ENCODE peak calls at places on chromosomes 16 and 17, in nine cellular contexts. W is effector memory CD4-positive, alpha-beta T cell; P is GM23338; C is esophagus muscularis mucosa; L is breast epithelium; E is sigmoid colon; G is heart right ventricle; Z is colonic mucosa; D is Caco-2. F is an unnamed sample. For H3K36me3 and H3K4me1, the result is how much of the 10 kb centered on the place peaks cover.

GRCh38 chr16:78235168-78235800 is 135.8 kb downstream of the WWOX start:
- DNase-seq in D (peak), Z (peak), P (peak), W (peak), C (peak), E (peak), L (peak), G (peak), F (peak)

GRCh38 chr16:72036098-72036497 is 18.2 kb upstream of the HP start:
- DNase-seq in G (no peak), Z (no peak), W (no peak), C (no peak), L (no peak), P (peak), E (no peak), D (no peak), F (no peak)

GRCh38 chr17:64129765-64130558 is at the start of gene ERN1:
- DNase-seq in D (peak), E (peak), L (peak), P (peak), C (peak), Z (peak), G (peak), W (peak), F (peak)

GRCh38 chr17:57247261-57247660 is 9.1 kb upstream of the MSI2 start:
- DNase-seq in P (no peak), C (peak), L (no peak), Z (no peak), E (no peak), G (no peak), W (no peak), D (no peak), F (no peak)

GRCh38 chr17:19359151-19359550 is 3.4 kb downstream of the B9D1 start:
- DNase-seq in G (no peak), C (no peak), E (peak), W (no peak), D (peak), Z (no peak), L (no peak), P (no peak), F (no peak)

GRCh38 chr16:66516808-66517585 is 32.9 kb downstream of the TK2 start:
- DNase-seq in Z (peak), D (peak), C (peak), G (peak), W (peak), P (no peak), E (peak), L (peak), F (peak)

GRCh38 chr16:75821117-75821516 is 94.8 kb upstream of the CPHXL start:
- DNase-seq in D (no peak), C (no peak), L (no peak), E (no peak), G (no peak), P (no peak), W (no peak), Z (no peak), F (no peak)

GRCh38 chr16:55660776-55661175 is 5.0 kb downstream of the SLC6A2 start:
- DNase-seq in G (no peak), Z (no peak), C (no peak), L (no peak), D (no peak), W (no peak), E (no peak), P (peak), F (no peak)

GRCh38 chr17:2883544-2884203 is 87.4 kb downstream of the RAP1GAP2 start:
- DNase-seq in D (no peak), E (no peak), C (no peak), L (no peak), G (peak), P (no peak), W (no peak), Z (no peak), F (no peak)

GRCh38 chr16:71629617-71630016 is 3.6 kb downstream of the MARVELD3 start:
- DNase-seq in W (no peak), E (no peak), Z (peak), G (no peak), D (no peak), L (no peak), P (no peak), C (no peak), F (no peak)

GRCh38 chr17:39602533-39603303 is 5.0 kb downstream of the NEUROD2 start:
- DNase-seq in C (no peak), E (no peak), Z (no peak), P (no peak), D (no peak), W (no peak), G (no peak), L (no peak), F (no peak)

GRCh38 chr16:85981826-85982562 is 83.0 kb downstream of the IRF8 start:
- DNase-seq in D (no peak), P (no peak), L (no peak), G (no peak), C (no peak), Z (no peak), E (peak), W (no peak), F (no peak)

GRCh38 chr17:3545151-3545550 is 12.5 kb downstream of the TRPV3 start:
- DNase-seq in D (no peak), Z (no peak), W (no peak), L (no peak), G (no peak), P (no peak), E (no peak), C (no peak), F (no peak)

GRCh38 chr17:30565073-30565935 is 88.1 kb downstream of the GOSR1 start:
- DNase-seq in W (no peak), G (no peak), E (no peak), Z (no peak), L (no peak), P (peak), C (no peak), D (no peak), F (no peak)

GRCh38 chr16:18839555-18839954 is 38.2 kb upstream of the ARL6IP1 start:
- DNase-seq in C (no peak), L (peak), W (no peak), D (peak), Z (peak), G (no peak), E (no peak), P (peak), F (no peak)

GRCh38 chr17:39867084-39867890 is 715 bp upstream of the ZPBP2 start:
- DNase-seq in G (no peak), L (no peak), P (no peak), E (no peak), Z (no peak), D (no peak), C (no peak), W (peak), F (no peak)

GRCh38 chr16:2791174-2791573 is 3.8 kb upstream of the PRSS33 start:
- DNase-seq in C (no peak), G (no peak), D (no peak), Z (no peak), L (no peak), W (no peak), P (no peak), E (peak), F (no peak)

GRCh38 chr16:50989047-50989446 is 162.0 kb downstream of the SALL1 start:
- DNase-seq in G (no peak), D (no peak), P (no peak), L (no peak), W (no peak), Z (no peak), E (no peak), C (no peak), F (no peak)

GRCh38 chr16:89722392-89723278 is 1.3 kb downstream of the ZNF276 start:
- DNase-seq in W (peak), Z (peak), L (no peak), P (peak), D (no peak), G (peak), E (peak), C (no peak), F (peak)

GRCh38 chr17:22461460-22462145 is 769.3 kb downstream of the KCNJ18 start:
- DNase-seq in Z (no peak), W (no peak), E (no peak), G (no peak), L (no peak), C (no peak), D (no peak), P (no peak), F (no peak)

GRCh38 chr16:86969716-86970115 is 347.5 kb downstream of the C16orf95 start:
- DNase-seq in D (no peak), G (no peak), E (no peak), Z (no peak), P (no peak), W (no peak), C (no peak), L (no peak), F (no peak)

GRCh38 chr17:82752371-82753200 is 721 bp downstream of the TBCD start:
- DNase-seq in L (no peak), C (no peak), Z (peak), G (peak), W (no peak), E (peak), D (no peak), P (peak), F (no peak)

GRCh38 chr17:71111460-71111859 is 942.1 kb downstream of the KCNJ2 start:
- DNase-seq in E (no peak), G (no peak), D (no peak), L (no peak), W (no peak), C (no peak), Z (no peak), P (no peak), F (no peak)

GRCh38 chr16:80580109-80580832 is 39.5 kb downstream of the DYNLRB2 start:
- DNase-seq in E (no peak), Z (no peak), L (no peak), C (no peak), W (peak), G (no peak), P (peak), D (no peak), F (no peak)

GRCh38 chr16:73082608-73083007 is 34.7 kb upstream of the ZFHX3 start:
- DNase-seq in C (no peak), D (no peak), P (no peak), G (no peak), L (no peak), W (no peak), E (peak), Z (no peak), F (no peak)

GRCh38 chr17:64198711-64199110 is 64.3 kb downstream of the TEX2 start:
- DNase-seq in G (no peak), C (no peak), D (no peak), P (no peak), Z (no peak), W (no peak), E (no peak), L (no peak), F (no peak)

GRCh38 chr17:44384823-44385286 is 4.6 kb downstream of the ITGA2B start:
- DNase-seq in C (no peak), L (no peak), Z (no peak), W (no peak), P (peak), D (no peak), E (no peak), G (no peak), F (no peak)

GRCh38 chr17:49687878-49688491 is 10.1 kb upstream of the SPOP start:
- DNase-seq in C (no peak), W (no peak), Z (no peak), G (peak), P (no peak), E (no peak), D (peak), L (no peak), F (no peak)

GRCh38 chr17:1545618-1546017 is 17.0 kb downstream of the PITPNA start:
- DNase-seq in W (no peak), Z (peak), L (peak), C (no peak), G (no peak), P (no peak), E (no peak), D (no peak), F (no peak)

GRCh38 chr17:15247891-15248529 is 17.1 kb downstream of the PMP22 start:
- DNase-seq in C (peak), E (no peak), P (peak), D (no peak), L (no peak), G (no peak), W (no peak), Z (peak), F (no peak)

GRCh38 chr16:19242987-19243386 is 42.5 kb upstream of the CLEC19A start:
- DNase-seq in G (no peak), P (no peak), W (no peak), L (no peak), E (no peak), C (no peak), D (no peak), Z (no peak), F (no peak)

GRCh38 chr17:50047488-50048126 is 8.3 kb upstream of the ITGA3 start:
- DNase-seq in L (no peak), G (no peak), W (no peak), D (no peak), E (no peak), P (no peak), C (no peak), Z (no peak), F (no peak)

DNA sequence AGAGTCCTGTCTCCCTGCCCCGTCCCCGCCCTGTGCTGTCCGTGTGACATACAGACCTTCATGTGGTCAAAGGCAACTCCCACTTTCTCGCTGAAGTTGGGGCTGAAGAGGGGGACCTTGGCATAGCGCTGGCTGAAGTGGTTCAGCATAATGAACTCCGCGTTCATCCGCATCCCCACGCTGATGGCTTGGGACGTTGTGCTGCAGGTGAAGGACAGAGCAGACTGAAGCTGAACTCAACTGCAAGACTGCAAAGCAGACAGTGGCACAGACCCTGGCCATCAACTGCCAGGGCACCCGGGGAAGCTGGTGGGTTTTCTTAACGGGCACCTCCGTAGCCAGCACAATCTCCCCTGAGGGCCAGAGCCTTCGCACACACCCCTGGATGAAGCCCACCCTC is 24.2 kb downstream of the ELAC2 start:
- DNase-seq in W (no peak), C (no peak), E (peak), D (no peak), G (no peak), L (no peak), Z (no peak), P (no peak), F (no peak)
- H3K36me3 ChIP-seq in W (half or more), C (half or more), E (under half), D (under half), G (half or more), L (under half), Z (under half), P (half or more), F (half or more)

GRCh38 chr17:60158751-60159478 is 9.1 kb downstream of the CA4 start:
- DNase-seq in Z (no peak), D (peak), W (no peak), E (no peak), G (no peak), C (no peak), L (no peak), P (peak), F (no peak)
- H3K4me1 ChIP-seq in Z (under half), D (under half), W (under half), E (under half), G (half or more), C (under half), L (under half), P (half or more), F (under half)

DNA sequence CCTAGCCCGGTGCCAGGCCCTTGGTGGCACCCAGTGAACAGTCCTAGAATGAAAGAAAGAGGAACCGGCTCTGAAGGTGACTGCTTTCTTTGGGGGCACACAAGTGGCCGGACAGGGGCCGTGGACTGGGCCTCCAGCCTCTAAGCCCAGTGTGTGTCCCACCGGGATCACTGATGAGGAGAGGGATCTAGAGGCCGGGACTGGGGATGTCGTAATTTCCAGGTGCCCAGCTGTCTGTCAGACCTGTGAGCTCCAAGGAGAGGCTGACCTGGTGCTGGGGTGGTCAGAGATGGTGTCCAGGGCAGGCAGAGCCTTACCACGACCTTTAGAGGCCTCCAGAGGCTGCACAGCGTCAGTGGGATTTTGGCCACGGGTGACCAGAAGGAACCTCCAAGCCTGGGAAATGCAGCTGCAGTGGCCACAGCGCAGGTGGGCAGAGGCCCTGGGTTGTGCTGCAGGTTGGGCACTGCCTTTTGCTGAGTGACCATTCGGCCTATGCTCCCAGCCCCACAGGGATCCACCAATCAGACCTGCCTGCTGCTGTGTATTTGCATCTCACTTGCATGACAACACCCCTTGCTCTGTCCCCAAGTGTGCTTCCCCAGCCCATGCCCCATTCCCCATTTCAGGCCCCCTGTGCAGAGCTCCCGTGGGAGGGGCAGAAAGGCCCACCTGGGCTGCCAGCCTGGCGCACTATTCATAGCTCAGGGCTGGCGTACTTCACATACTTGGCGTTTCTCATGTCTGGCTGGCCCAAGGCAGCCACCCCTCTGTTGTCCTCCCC is 12.5 kb downstream of the ARHGAP23 start:
- DNase-seq in L (no peak), D (no peak), W (no peak), E (no peak), C (no peak), G (peak), Z (no peak), P (peak), F (no peak)
- H3K36me3 ChIP-seq in L (under half), D (under half), W (under half), E (under half), C (under half), G (under half), Z (under half), P (under half), F (under half)

GRCh38 chr16:56938664-56939513 is 6.9 kb downstream of the HERPUD1 start:
- DNase-seq in Z (no peak), D (no peak), G (no peak), W (no peak), P (no peak), E (peak), C (no peak), L (no peak), F (no peak)
- H3K4me1 ChIP-seq in Z (under half), D (under half), G (half or more), W (under half), P (under half), E (under half), C (under half), L (under half), F (under half)

F was measured in gastrocnemius medialis.